ENCODE peak calls at places on chromosomes 1 and 21, in eight cellular contexts. N is OCI-LY7; R is CD8-positive, alpha-beta T cell; X is dorsolateral prefrontal cortex; L is fibroblast of villous mesenchyme; J is AG10803; E is endothelial cell of umbilical vein; P is neural progenitor cell. W is an unnamed sample.

GRCh38 chr1:18230840-18231239 is 123.2 kb downstream of the IGSF21 start:
- DNase-seq in L (no peak), P (no peak), J (no peak), X (peak), N (no peak), E (no peak), R (no peak), W (no peak)

GRCh38 chr1:184504012-184504694 is 117.3 kb downstream of the C1orf21 start:
- DNase-seq in P (peak), X (no peak), J (no peak), E (no peak), N (no peak), R (no peak), L (no peak), W (no peak)

GRCh38 chr1:175005085-175005783 is 5.5 kb downstream of the CACYBP start:
- DNase-seq in L (no peak), E (no peak), R (no peak), N (no peak), X (no peak), P (no peak), J (no peak), W (no peak)

GRCh38 chr1:185317886-185318310 is 855 bp upstream of the IVNS1ABP start:
- DNase-seq in L (peak), N (peak), X (no peak), P (no peak), J (peak), R (peak), E (no peak), W (no peak)

GRCh38 chr1:234114648-234115307 is 210.3 kb downstream of the SLC35F3 start:
- DNase-seq in R (no peak), E (peak), X (peak), L (peak), P (peak), J (peak), N (peak), W (peak)

GRCh38 chr1:76939107-76939816 is 72.0 kb downstream of the ST6GALNAC5 start:
- DNase-seq in X (no peak), L (peak), J (peak), N (no peak), R (no peak), E (no peak), P (no peak), W (peak)

GRCh38 chr1:44784094-44785026 is 3.6 kb downstream of the BEST4 start:
- DNase-seq in R (peak), J (no peak), L (no peak), X (no peak), N (peak), E (no peak), P (peak), W (no peak)

GRCh38 chr1:232904131-232904530 is 46.3 kb upstream of the NTPCR start:
- DNase-seq in P (no peak), N (no peak), J (no peak), R (no peak), L (no peak), E (no peak), X (no peak), W (no peak)

GRCh38 chr1:243798726-243799125 is 51.3 kb downstream of the AKT3 start:
- DNase-seq in L (peak), P (no peak), X (no peak), E (peak), J (peak), R (no peak), N (no peak), W (peak)

GRCh38 chr1:7549277-7549676 is 221.8 kb upstream of the VAMP3 start:
- DNase-seq in N (no peak), L (peak), J (peak), P (no peak), R (no peak), E (peak), X (no peak), W (peak)

GRCh38 chr1:206136241-206136640 is 19.1 kb upstream of the AVPR1B start:
- DNase-seq in E (no peak), R (no peak), P (no peak), X (no peak), J (no peak), N (no peak), L (no peak), W (no peak)

GRCh38 chr21:41967708-41968107 is 13.9 kb upstream of the C2CD2 start:
- DNase-seq in X (no peak), L (no peak), N (no peak), P (peak), J (no peak), E (no peak), R (no peak), W (no peak)

GRCh38 chr1:186655877-186656276 is 24.3 kb downstream of the PTGS2 start:
- DNase-seq in E (peak), L (no peak), R (no peak), P (no peak), X (no peak), J (no peak), N (no peak), W (no peak)

GRCh38 chr1:182484531-182485257 is 34.7 kb downstream of the RGSL1 start:
- DNase-seq in L (no peak), J (no peak), P (peak), N (peak), R (no peak), E (no peak), X (no peak), W (no peak)

GRCh38 chr1:161374373-161374772 is 6.7 kb upstream of the CFAP126 start:
- DNase-seq in J (no peak), P (no peak), N (peak), L (peak), R (no peak), E (peak), X (no peak), W (peak)

GRCh38 chr21:35476616-35477395 is 427.7 kb upstream of the RUNX1 start:
- DNase-seq in E (peak), X (no peak), R (no peak), J (peak), N (no peak), L (peak), P (no peak), W (peak)

GRCh38 chr1:228490120-228491078 is 3.2 kb downstream of the RNF187 start:
- DNase-seq in R (no peak), L (peak), J (peak), E (no peak), X (no peak), P (no peak), N (peak), W (peak)

GRCh38 chr21:43343095-43343991 is 83.6 kb downstream of the SIK1 start:
- DNase-seq in X (no peak), N (no peak), E (no peak), P (no peak), L (no peak), J (no peak), R (no peak), W (no peak)

GRCh38 chr1:10507111-10507879 is 32.5 kb downstream of the PEX14 start:
- DNase-seq in X (peak), R (peak), N (peak), J (peak), P (peak), E (peak), L (peak), W (peak)

GRCh38 chr1:7455796-7456568 is 315.1 kb upstream of the VAMP3 start:
- DNase-seq in J (no peak), P (no peak), X (no peak), E (peak), R (no peak), N (no peak), L (no peak), W (no peak)

GRCh38 chr1:212920246-212920645 is 30.1 kb upstream of the VASH2 start:
- DNase-seq in P (no peak), J (no peak), X (no peak), N (no peak), R (no peak), L (no peak), E (no peak), W (no peak)

GRCh38 chr1:210252621-210253041 is 20.0 kb downstream of the SERTAD4 start:
- DNase-seq in X (no peak), N (no peak), L (no peak), E (no peak), J (no peak), R (no peak), P (peak), W (no peak)

GRCh38 chr1:247210062-247210385 is 38.2 kb upstream of the ZNF124 start:
- DNase-seq in R (no peak), J (peak), X (no peak), L (no peak), P (no peak), E (no peak), N (no peak), W (no peak)

GRCh38 chr1:19035356-19036048 is 79.0 kb upstream of the IFFO2 start:
- DNase-seq in L (no peak), P (no peak), J (no peak), E (no peak), X (no peak), N (peak), R (no peak), W (no peak)

GRCh38 chr1:40626383-40626770 is 39.1 kb downstream of the RIMS3 start:
- DNase-seq in J (no peak), L (no peak), R (no peak), E (no peak), P (no peak), X (no peak), N (no peak), W (no peak)

GRCh38 chr1:39575191-39576015 is 1.2 kb downstream of the PABPC4 start:
- DNase-seq in J (peak), L (peak), R (peak), P (peak), X (peak), N (peak), E (peak), W (peak)

DNA sequence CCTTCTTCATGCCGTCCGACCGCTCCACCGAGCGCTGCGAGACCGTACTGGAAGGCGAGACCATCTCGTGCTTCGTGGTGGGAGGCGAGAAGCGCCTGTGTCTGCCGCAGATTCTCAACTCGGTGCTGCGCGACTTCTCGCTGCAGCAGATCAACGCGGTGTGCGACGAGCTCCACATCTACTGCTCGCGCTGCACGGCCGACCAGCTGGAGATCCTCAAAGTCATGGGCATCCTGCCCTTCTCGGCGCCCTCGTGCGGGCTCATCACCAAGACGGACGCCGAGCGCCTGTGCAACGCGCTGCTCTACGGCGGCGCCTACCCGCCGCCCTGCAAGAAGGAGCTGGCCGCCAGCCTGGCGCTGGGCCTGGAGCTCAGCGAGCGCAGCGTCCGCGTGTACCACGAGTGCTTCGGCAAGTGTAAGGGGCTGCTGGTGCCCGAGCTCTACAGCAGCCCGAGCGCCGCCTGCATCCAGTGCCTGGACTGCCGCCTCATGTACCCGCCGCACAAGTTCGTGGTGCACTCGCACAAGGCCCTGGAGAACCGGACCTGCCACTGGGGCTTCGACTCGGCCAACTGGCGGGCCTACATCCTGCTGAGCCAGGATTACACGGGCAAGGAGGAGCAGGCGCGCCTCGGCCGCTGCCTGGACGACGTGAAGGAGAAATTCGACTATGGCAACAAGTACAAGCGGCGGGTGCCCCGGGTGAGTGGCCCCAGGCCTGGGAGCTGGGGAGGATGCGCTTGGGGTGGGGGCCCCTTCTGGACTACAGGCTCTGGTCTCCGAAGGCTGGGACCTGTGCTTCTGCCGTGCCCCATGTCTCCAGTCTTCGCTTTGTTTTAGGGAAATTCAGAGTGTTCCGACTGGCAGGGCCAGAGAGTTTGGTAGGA is 1.2 kb downstream of the SKI start:
- DNase-seq in J (peak), P (peak), N (peak), E (peak), X (peak), R (peak), L (peak), W (peak)
- TF ChIP-seq CTCF in J (no peak), P (no peak), N (peak), E (no peak), X (peak), R (no peak), L (no peak), W (no peak)

GRCh38 chr1:2248854-2249558 is 20.9 kb downstream of the SKI start:
- DNase-seq in P (no peak), E (no peak), R (no peak), N (no peak), J (no peak), L (no peak), X (no peak), W (no peak)
- H3K4me3 ChIP-seq in P (no peak), E (no peak), R (no peak), N (no peak), J (no peak), L (no peak), X (peak), W (no peak)

GRCh38 chr1:172626845-172627244 is 32.1 kb upstream of the FASLG start:
- DNase-seq in X (no peak), N (no peak), L (no peak), R (no peak), E (no peak), J (no peak), P (no peak), W (no peak)
- TF ChIP-seq CTCF in X (no peak), N (no peak), L (no peak), R (no peak), E (no peak), J (no peak), P (no peak), W (no peak)

DNA sequence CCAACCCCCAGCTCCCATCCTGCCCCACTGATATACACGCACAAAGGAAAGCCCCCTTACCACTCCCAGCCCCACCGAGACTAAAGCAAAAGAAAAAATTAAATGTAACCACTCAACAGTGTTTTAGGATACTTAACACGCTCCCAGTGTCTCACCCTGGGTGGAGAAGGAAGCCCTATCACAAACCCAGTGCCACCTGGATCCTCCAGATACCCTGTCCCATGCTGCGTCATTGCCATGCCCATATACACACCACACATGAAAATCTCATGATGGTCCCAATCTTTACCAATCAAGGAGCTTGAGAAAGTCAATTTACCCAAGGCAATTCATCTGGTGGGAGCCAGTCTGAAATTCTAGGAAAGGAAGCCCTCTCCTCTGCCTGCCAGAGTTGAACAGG is 11.2 kb downstream of the KIAA1614 start:
- DNase-seq in N (no peak), L (no peak), X (no peak), J (no peak), R (no peak), E (no peak), P (no peak), W (no peak)
- H3K4me3 ChIP-seq in N (no peak), L (no peak), X (no peak), J (no peak), R (no peak), E (no peak), P (no peak), W (no peak)

GRCh38 chr1:118993712-118994049 is 5.5 kb upstream of the TBX15 start:
- DNase-seq in R (no peak), N (peak), P (no peak), E (no peak), L (no peak), J (no peak), X (no peak), W (no peak)
- TF ChIP-seq CTCF in R (no peak), N (peak), P (no peak), E (no peak), L (no peak), J (no peak), X (no peak), W (no peak)

DNA sequence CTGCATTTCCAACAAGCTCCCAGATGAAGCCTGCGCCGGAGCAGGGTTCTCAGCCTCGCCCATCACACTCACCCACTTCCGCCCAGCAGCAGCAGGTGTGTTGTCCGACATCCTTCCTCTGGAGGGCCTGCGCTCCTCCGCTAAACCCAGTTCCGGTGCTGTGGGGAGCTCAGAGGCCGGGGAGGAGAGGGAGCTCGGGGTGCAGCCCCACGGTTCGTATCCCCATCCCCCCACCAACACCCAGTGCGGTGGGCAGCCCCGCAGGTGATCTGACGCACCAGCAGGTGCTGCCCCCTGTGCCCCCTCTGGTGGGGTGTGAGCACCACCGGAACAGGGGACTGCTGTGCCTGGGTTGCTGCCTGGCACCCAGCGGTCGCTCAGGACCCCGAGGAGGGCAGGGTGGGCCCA is 3.4 kb upstream of the PEX10 start:
- DNase-seq in X (no peak), P (no peak), J (no peak), L (no peak), N (peak), E (no peak), R (peak), W (no peak)
- H3K4me3 ChIP-seq in X (no peak), P (no peak), J (no peak), L (no peak), N (peak), E (no peak), R (peak), W (no peak)

W was measured in fibroblast of pulmonary artery.